ENCODE peak calls at places on chromosomes 2 and 18, in five cellular contexts. J, E, R, V and M are unnamed samples.

GRCh38 chr2:206556357-206556949 is 85.8 kb upstream of the FAM237A start:
- DNase-seq in J (peak), R (no peak), E (peak), V (no peak), M (peak)

GRCh38 chr2:85750509-85751299 is 3.1 kb upstream of the ATOH8 start:
- DNase-seq in R (peak), J (no peak), V (peak), E (peak), M (peak)

GRCh38 chr2:168912466-168913170 is 11.5 kb downstream of the G6PC2 start:
- DNase-seq in E (no peak), V (no peak), R (peak), J (peak), M (no peak)

GRCh38 chr2:168726375-168726774 is 76.1 kb upstream of the NOSTRIN start:
- DNase-seq in E (no peak), V (no peak), R (no peak), J (no peak), M (peak)

GRCh38 chr2:128467321-128467901 is 148.7 kb upstream of the HS6ST1 start:
- DNase-seq in E (no peak), V (no peak), J (no peak), R (no peak), M (no peak)

GRCh38 chr2:109736177-109736827 is 57.8 kb upstream of the RGPD5 start:
- DNase-seq in V (peak), R (peak), E (peak), J (peak), M (peak)

GRCh38 chr18:68942230-68942629 is 144.3 kb downstream of the CCDC102B start:
- DNase-seq in V (no peak), E (no peak), J (no peak), R (no peak), M (no peak)

GRCh38 chr18:56926740-56927139 is 220.1 kb upstream of the BOD1L2 start:
- DNase-seq in J (no peak), R (no peak), V (no peak), E (no peak), M (no peak)

GRCh38 chr2:186687774-186688173 is 6.1 kb upstream of the FAM171B start:
- DNase-seq in V (no peak), E (no peak), R (no peak), J (no peak), M (peak)

GRCh38 chr2:208042041-208042440 is 16.7 kb upstream of the PLEKHM3 start:
- DNase-seq in V (no peak), E (no peak), R (no peak), J (peak), M (no peak)
- TF ChIP-seq CTCF in V (no peak), E (no peak), R (no peak), J (no peak), M (no peak)

DNA sequence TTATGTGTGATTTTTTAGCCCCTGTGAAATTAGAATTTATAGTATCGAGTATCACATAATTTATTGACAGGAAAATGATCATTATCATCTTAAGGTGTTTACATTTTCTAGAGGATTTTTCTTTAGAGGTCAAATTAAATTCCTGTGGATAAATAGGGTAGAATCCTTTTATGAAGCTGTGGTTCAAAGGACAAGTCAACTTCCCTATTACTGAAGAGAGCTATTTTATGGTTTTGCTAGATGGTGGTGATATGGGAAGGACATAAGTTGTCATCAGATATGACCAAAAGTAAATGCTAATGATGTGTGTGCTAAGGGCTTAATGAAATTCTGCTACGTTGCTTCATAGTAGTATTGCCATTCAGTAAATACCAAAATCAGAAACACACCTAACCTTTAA is 80.1 kb downstream of the EML4 start:
- DNase-seq in V (no peak), R (no peak), J (no peak), E (no peak), M (no peak)
- H3K4me3 ChIP-seq in V (no peak), R (no peak), J (no peak), E (no peak), M (no peak)

DNA sequence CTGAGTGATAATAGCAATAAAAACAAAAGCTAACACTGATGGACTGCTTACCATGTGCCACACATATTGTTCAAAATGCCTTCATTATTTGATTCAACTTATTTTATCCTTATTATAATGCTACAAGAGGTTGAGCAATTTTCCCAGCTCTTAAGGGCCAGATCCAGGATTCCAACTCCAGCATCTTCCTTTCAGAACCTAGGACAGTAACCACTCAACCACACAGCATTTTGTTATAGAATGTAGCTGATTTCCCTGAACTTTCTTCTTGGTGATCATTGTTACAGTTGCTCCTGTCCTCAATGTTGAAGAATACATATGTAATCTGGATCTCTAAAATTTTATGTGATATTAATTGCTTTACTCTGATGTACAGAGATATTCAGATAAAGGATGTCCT is 341.7 kb downstream of the PIK3C3 start:
- DNase-seq in E (no peak), J (peak), R (no peak), V (no peak), M (no peak)
- TF ChIP-seq CTCF in E (no peak), J (no peak), R (no peak), V (no peak), M (no peak)

GRCh38 chr18:50334546-50335152 is 40.2 kb upstream of the SKA1 start:
- DNase-seq in J (no peak), R (no peak), E (no peak), V (no peak), M (peak)
- H3K4me3 ChIP-seq in J (no peak), R (no peak), E (no peak), V (no peak), M (no peak)

GRCh38 chr2:224058048-224058775 is 19.1 kb upstream of the SERPINE2 start:
- DNase-seq in V (no peak), J (no peak), R (no peak), E (no peak), M (no peak)
- TF ChIP-seq CTCF in V (no peak), J (no peak), R (no peak), E (no peak), M (no peak)